ENCODE peak calls at places on chromosomes 3 and 15, in five cellular contexts. C, T, V, I and H are unnamed samples. For H3K4me1, the result is how much of the 10 kb centered on the place peaks cover.

GRCh38 chr3:133442518-133442917 is 42.7 kb downstream of the BFSP2 start:
- DNase-seq in I (no peak), V (no peak), C (no peak), T (no peak), H (no peak)

GRCh38 chr15:52120488-52120887 is 7.9 kb upstream of the BCL2L10 start:
- DNase-seq in T (no peak), C (no peak), I (no peak), V (no peak), H (no peak)

GRCh38 chr3:28053759-28054158 is 187.7 kb upstream of the CMC1 start:
- DNase-seq in I (peak), C (no peak), V (peak), T (no peak), H (no peak)

GRCh38 chr15:42027521-42027920 is 6.7 kb upstream of the PLA2G4E start:
- DNase-seq in C (no peak), T (no peak), I (no peak), V (no peak), H (no peak)

GRCh38 chr3:51686512-51687215 is 15.6 kb downstream of the TEX264 start:
- DNase-seq in I (no peak), C (peak), T (peak), V (no peak), H (peak)

GRCh38 chr3:170865209-170866094 is 4.5 kb downstream of the RPL22L1 start:
- DNase-seq in C (no peak), I (no peak), V (no peak), T (no peak), H (no peak)

GRCh38 chr3:59940690-59941089 is 890.9 kb upstream of the CFAP20DC start:
- DNase-seq in I (no peak), V (no peak), T (no peak), C (no peak), H (no peak)

GRCh38 chr3:53267766-53268165 is 11.9 kb upstream of the TKT start:
- DNase-seq in V (no peak), I (no peak), C (no peak), T (no peak), H (no peak)

GRCh38 chr3:64056616-64057165 is 33.4 kb upstream of the PSMD6 start:
- DNase-seq in I (no peak), V (no peak), C (no peak), T (no peak), H (no peak)

GRCh38 chr3:155983834-155984474 is 113.5 kb downstream of the GMPS start:
- DNase-seq in C (no peak), T (no peak), V (no peak), I (no peak), H (no peak)

GRCh38 chr15:70235347-70235746 is 137.6 kb upstream of the TLE3 start:
- DNase-seq in T (no peak), I (no peak), V (no peak), C (no peak), H (peak)

GRCh38 chr15:88484781-88485246 is 17.3 kb downstream of the MRPS11 start:
- DNase-seq in V (peak), I (no peak), C (no peak), T (no peak), H (no peak)

GRCh38 chr3:164515256-164515655 is 563.0 kb downstream of the SI start:
- DNase-seq in C (no peak), V (no peak), I (no peak), T (no peak), H (peak)

GRCh38 chr3:9226326-9226725 is 23.1 kb downstream of the SRGAP3 start:
- DNase-seq in I (no peak), V (peak), T (no peak), C (no peak), H (no peak)

GRCh38 chr3:109910772-109911171 is 573.4 kb upstream of the DPPA4 start:
- DNase-seq in T (no peak), V (no peak), I (no peak), C (no peak), H (no peak)

GRCh38 chr3:185534511-185534910 is 17.9 kb downstream of the LIPH start:
- DNase-seq in V (no peak), T (no peak), C (no peak), I (no peak), H (no peak)

GRCh38 chr15:74320358-74321247 is 46.8 kb downstream of the CYP11A1 start:
- DNase-seq in V (peak), C (peak), I (peak), T (peak), H (no peak)

GRCh38 chr3:170749765-170750477 is 120.1 kb downstream of the RPL22L1 start:
- DNase-seq in V (no peak), I (no peak), T (no peak), C (no peak), H (no peak)

GRCh38 chr3:98784666-98785600 is 21.8 kb downstream of the ST3GAL6 start:
- DNase-seq in V (no peak), I (no peak), C (no peak), T (no peak), H (no peak)

GRCh38 chr3:123328851-123329635 is 119.8 kb downstream of the ADCY5 start:
- DNase-seq in V (peak), T (peak), I (peak), C (peak), H (peak)

GRCh38 chr15:40398413-40398873 is 7.2 kb upstream of the IVD start:
- DNase-seq in I (no peak), T (no peak), V (no peak), C (peak), H (peak)

GRCh38 chr3:127064391-127065137 is 81.6 kb downstream of the PLXNA1 start:
- DNase-seq in I (peak), C (no peak), V (no peak), T (no peak), H (peak)

GRCh38 chr3:45646051-45646585 is 43.1 kb upstream of the SACM1L start:
- DNase-seq in T (no peak), I (no peak), C (no peak), V (no peak), H (no peak)

DNA sequence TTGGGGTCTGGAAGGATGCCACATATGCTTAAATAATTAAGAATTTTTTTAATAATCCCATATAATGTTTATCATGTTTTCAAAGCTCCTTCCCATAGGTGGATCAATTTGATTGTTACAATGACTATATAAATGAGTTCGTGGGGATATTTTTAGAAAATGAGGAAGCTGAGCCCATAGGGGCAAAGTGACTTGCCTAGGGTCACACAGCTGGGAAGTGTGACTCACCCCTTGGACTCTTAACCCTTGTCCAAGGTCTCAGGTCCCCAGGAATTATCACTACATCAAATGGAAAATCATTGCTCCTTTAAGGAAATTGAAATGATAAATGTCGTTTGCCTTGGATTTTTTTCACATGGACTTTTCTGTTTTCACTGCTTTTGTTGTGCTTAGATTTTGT is 161.2 kb upstream of the RGMA start:
- DNase-seq in V (no peak), I (no peak), T (no peak), C (no peak), H (no peak)
- H3K4me1 ChIP-seq in V (under half), I (under half), T (under half), C (under half), H (under half)

GRCh38 chr3:56917337-56917697 is 115.6 kb upstream of the ARHGEF3 start:
- DNase-seq in T (no peak), I (no peak), V (no peak), C (no peak), H (no peak)
- H3K4me1 ChIP-seq in T (under half), I (under half), V (under half), C (under half), H (half or more)

GRCh38 chr3:141455603-141456327 is 31.1 kb upstream of the RASA2 start:
- DNase-seq in C (no peak), T (no peak), V (no peak), I (no peak), H (no peak)

GRCh38 chr3:141454055-141454454 is 32.8 kb upstream of the RASA2 start:
- DNase-seq in V (no peak), T (no peak), C (no peak), I (no peak), H (no peak)

GRCh38 chr3:141456328-141456689 is 30.5 kb upstream of the RASA2 start:
- DNase-seq in T (no peak), V (no peak), C (no peak), I (no peak), H (no peak)

GRCh38 chr3:141452773-141453172 is 34.1 kb upstream of the RASA2 start:
- DNase-seq in V (no peak), I (no peak), C (no peak), T (no peak), H (no peak)

DNA sequence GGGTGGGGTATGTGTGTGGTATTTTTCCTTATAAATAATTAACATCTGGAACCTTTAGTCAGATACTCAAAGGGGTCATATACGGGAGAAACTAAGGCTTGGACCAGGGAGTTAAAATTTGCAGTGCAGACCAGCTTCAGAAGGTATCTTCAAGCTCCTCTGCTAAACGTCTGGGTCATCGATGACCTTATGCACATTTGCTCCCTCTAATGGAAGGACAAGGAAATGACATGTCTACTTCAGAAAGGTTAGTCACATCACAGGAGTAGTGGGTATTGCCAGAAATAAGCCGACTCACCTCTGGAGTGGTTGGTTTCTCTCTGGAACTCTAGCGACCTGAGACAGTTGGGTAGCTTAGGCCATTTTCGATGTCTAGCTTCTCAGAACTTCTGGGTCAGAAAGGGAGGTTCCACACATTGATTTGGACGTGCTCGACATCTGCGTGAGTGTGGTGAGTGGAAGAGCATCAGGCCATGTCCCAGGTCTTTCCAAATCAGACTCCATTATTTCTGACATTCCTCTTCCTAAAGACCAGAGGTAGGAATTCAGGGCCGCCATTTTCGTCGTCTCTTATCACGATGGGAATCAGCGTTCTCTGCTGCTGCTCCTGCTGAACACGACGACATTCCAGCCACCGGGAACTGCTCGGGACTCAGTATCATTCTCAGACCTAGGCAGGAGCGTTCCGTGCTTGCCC is 31.8 kb upstream of the RASA2 start:
- DNase-seq in V (peak), I (peak), T (no peak), C (no peak), H (no peak)
- H3K4me1 ChIP-seq in V (under half), I (under half), T (under half), C (under half), H (under half)

GRCh38 chr3:43695443-43695842 is 4.7 kb downstream of the ABHD5 start:
- DNase-seq in V (no peak), T (no peak), I (no peak), C (no peak), H (no peak)
- H3K4me1 ChIP-seq in V (under half), T (under half), I (under half), C (under half), H (under half)

DNA sequence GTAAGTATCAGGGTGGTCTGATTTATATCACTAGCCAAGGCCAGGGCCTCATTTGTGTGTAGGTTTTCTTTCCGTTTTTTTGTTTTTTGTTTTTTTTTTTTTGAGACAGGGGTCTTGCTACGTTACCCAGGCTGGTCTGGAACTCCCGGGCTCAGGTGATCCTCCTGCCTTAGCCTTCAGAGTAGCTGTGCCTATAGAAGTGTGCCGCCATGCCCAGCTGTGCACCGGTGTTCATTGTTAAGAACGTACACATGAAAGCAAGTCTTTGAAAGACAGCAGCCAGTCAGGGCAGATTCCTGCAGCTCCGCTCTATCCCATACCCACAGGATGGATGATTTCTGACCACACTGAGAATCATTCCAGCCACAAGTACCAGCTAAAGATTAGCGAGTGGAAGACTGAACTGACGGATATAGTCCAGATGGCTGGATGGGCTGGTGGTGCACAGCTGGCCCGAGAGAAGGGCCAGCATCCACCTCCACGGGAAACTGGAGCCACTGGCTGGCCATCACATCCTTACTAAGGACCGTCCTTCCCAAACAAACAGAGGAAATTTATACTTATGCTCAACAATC is 95.4 kb downstream of the PCSK6 start:
- DNase-seq in T (no peak), C (no peak), I (no peak), V (no peak), H (no peak)
- H3K4me1 ChIP-seq in T (under half), C (under half), I (under half), V (under half), H (under half)

DNA sequence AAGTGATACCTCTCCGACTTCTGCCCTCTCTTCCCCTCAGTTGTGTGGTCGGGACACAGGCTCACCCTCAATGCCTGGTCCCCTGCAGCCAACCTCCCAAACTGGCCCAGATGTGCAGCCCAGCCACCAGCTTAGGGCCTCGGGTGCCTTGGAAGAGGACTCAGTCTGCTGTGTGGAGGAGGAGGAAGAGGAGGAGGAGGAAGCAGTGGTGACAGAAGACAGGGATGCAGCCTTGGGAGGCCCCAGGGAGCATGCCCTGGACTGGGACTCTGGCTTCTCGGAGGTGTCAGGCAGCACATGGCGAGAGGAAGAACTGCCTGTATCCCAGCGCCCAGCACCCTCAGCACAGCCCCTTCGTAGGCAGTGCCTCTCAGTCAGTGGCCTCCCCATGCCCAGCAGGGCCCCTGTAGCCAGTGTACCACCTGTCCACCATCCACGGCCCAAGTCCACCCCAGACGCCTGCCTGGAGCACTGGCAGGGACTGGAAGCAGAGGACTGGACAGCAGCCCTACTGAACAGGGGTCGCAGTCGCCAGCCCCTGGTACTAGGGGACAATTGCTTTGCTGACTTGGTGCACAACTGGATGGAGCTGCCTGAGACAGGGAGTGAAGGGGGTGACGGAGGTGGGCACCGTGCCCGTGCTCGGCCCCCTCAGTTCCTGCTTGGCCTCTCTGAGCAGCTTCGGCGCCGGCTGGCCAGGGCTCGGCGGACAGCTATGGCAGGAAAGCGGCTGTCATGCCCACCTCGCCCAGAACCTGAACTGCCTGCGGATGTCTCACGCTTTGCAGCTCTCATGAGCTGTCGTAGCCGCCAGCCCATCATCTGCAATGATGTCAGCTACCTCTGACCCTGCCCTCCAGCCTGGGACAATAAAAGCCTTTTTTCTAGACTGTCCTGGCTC is 1.3 kb downstream of the INKA1 start:
- DNase-seq in C (peak), I (no peak), V (no peak), T (peak), H (peak)
- H3K4me1 ChIP-seq in C (half or more), I (under half), V (under half), T (half or more), H (half or more)